ENCODE peak calls at places on chromosomes 16 and 17, in five cellular contexts. One of them, this sample, is unnamed.

GRCh38 chr17:52357855-52358254 is 199.3 kb upstream of the CA10 start:
- DNase-seq in CD4-positive, alpha-beta T cell: no peak
- DNase-seq in Kasumi-1: no peak
- DNase-seq in EL: no peak
- DNase-seq in skeletal muscle cell: no peak
- DNase-seq in this sample: no peak

GRCh38 chr17:81712468-81713003 is 452 bp downstream of the SLC25A10 start:
- DNase-seq in Kasumi-1: peak
- DNase-seq in CD4-positive, alpha-beta T cell: no peak
- DNase-seq in EL: peak
- DNase-seq in skeletal muscle cell: no peak
- DNase-seq in this sample: peak

GRCh38 chr17:74201250-74201649 is 2.2 kb upstream of the RPL38 start:
- DNase-seq in Kasumi-1: peak
- DNase-seq in CD4-positive, alpha-beta T cell: no peak
- DNase-seq in skeletal muscle cell: no peak
- DNase-seq in EL: peak
- DNase-seq in this sample: no peak

GRCh38 chr17:7631398-7632380 is 1.8 kb downstream of the SHBG start:
- DNase-seq in EL: no peak
- DNase-seq in CD4-positive, alpha-beta T cell: no peak
- DNase-seq in Kasumi-1: no peak
- DNase-seq in skeletal muscle cell: no peak
- DNase-seq in this sample: no peak

GRCh38 chr17:78958556-78959191 is 21.0 kb downstream of the LGALS3BP start:
- DNase-seq in skeletal muscle cell: no peak
- DNase-seq in Kasumi-1: no peak
- DNase-seq in CD4-positive, alpha-beta T cell: no peak
- DNase-seq in EL: peak
- DNase-seq in this sample: no peak

GRCh38 chr17:71302721-71303549 is 817.9 kb upstream of the SOX9 start:
- DNase-seq in Kasumi-1: no peak
- DNase-seq in skeletal muscle cell: no peak
- DNase-seq in CD4-positive, alpha-beta T cell: no peak
- DNase-seq in EL: peak
- DNase-seq in this sample: no peak

GRCh38 chr16:74627506-74628220 is 20.7 kb upstream of the GLG1 start:
- DNase-seq in skeletal muscle cell: no peak
- DNase-seq in CD4-positive, alpha-beta T cell: no peak
- DNase-seq in EL: no peak
- DNase-seq in Kasumi-1: no peak
- DNase-seq in this sample: no peak

GRCh38 chr16:8173111-8173644 is 417.1 kb downstream of the TMEM114 start:
- DNase-seq in skeletal muscle cell: peak
- DNase-seq in Kasumi-1: peak
- DNase-seq in EL: peak
- DNase-seq in CD4-positive, alpha-beta T cell: no peak
- DNase-seq in this sample: peak

GRCh38 chr17:75921596-75921995 is 16.9 kb upstream of the MRPL38 start:
- DNase-seq in Kasumi-1: no peak
- DNase-seq in skeletal muscle cell: no peak
- DNase-seq in CD4-positive, alpha-beta T cell: no peak
- DNase-seq in EL: no peak
- DNase-seq in this sample: no peak

GRCh38 chr17:35872581-35872980 is 3.9 kb upstream of the HEATR9 start:
- DNase-seq in EL: no peak
- DNase-seq in Kasumi-1: no peak
- DNase-seq in skeletal muscle cell: no peak
- DNase-seq in CD4-positive, alpha-beta T cell: no peak
- DNase-seq in this sample: no peak